ENCODE peak calls at places on chromosomes 13 and 19, in four cellular contexts. U, G, W and N are unnamed samples.

GRCh38 chr13:99416411-99417121 is 84.7 kb upstream of the TM9SF2 start:
- DNase-seq in U (no peak), W (no peak), G (no peak), N (no peak)

GRCh38 chr19:45355402-45355801 is 14.9 kb downstream of the KLC3 start:
- DNase-seq in G (no peak), U (no peak), W (no peak), N (no peak)

GRCh38 chr13:98856983-98857382 is 104.5 kb upstream of the SLC15A1 start:
- DNase-seq in U (peak), G (peak), W (peak), N (no peak)

GRCh38 chr13:112652512-112653458 is 37.1 kb upstream of the ATP11A start:
- DNase-seq in G (peak), U (no peak), W (no peak), N (no peak)

GRCh38 chr19:19115954-19116353 is 22.3 kb downstream of the TMEM161A start:
- DNase-seq in G (no peak), W (peak), U (no peak), N (no peak)

GRCh38 chr19:14432817-14433453 is at the start of gene PKN1:
- DNase-seq in W (peak), U (peak), G (no peak), N (no peak)

GRCh38 chr19:55777528-55777927 is 8.6 kb downstream of the RFPL4AL1 start:
- DNase-seq in W (no peak), G (no peak), U (no peak), N (no peak)

GRCh38 chr19:28705008-28705407 is 507.9 kb downstream of the UQCRFS1 start:
- DNase-seq in W (peak), U (no peak), G (no peak), N (peak)

GRCh38 chr13:20016649-20017364 is 58.3 kb downstream of the ZMYM2 start:
- DNase-seq in U (no peak), G (no peak), W (no peak), N (no peak)

GRCh38 chr19:40612831-40613668 is 11.9 kb downstream of the LTBP4 start:
- DNase-seq in W (peak), G (no peak), U (peak), N (no peak)

GRCh38 chr13:22154041-22154440 is 483.2 kb downstream of the FGF9 start:
- DNase-seq in W (no peak), G (no peak), U (no peak), N (no peak)

GRCh38 chr19:30254789-30255188 is 117.4 kb upstream of the ZNF536 start:
- DNase-seq in G (no peak), W (no peak), U (no peak), N (no peak)

GRCh38 chr19:39969681-39970423 is 1.1 kb upstream of the PSMC4 start:
- DNase-seq in U (no peak), G (no peak), W (no peak), N (no peak)

GRCh38 chr19:56155124-56155687 is 14.1 kb downstream of the ZNF444 start:
- DNase-seq in G (no peak), U (no peak), W (no peak), N (no peak)

GRCh38 chr19:55172741-55173140 is 6.3 kb upstream of the DNAAF3 start:
- DNase-seq in U (no peak), W (peak), G (no peak), N (no peak)

GRCh38 chr19:48868196-48868886 is at the start of gene PLEKHA4:
- DNase-seq in U (peak), W (peak), G (no peak), N (no peak)

GRCh38 chr19:16025108-16026101 is 50.9 kb upstream of the TPM4 start:
- DNase-seq in W (peak), U (no peak), G (no peak), N (peak)

GRCh38 chr19:8240274-8241229 is 31.4 kb downstream of the CERS4 start:
- DNase-seq in U (peak), G (peak), W (peak), N (peak)
- H3K4me3 ChIP-seq in U (no peak), G (peak), W (peak), N (no peak)

GRCh38 chr13:33218426-33218825 is 67.1 kb downstream of the STARD13 start:
- DNase-seq in U (no peak), W (no peak), G (no peak), N (no peak)
- TF ChIP-seq CTCF in U (no peak), W (no peak), G (no peak), N (no peak)

GRCh38 chr13:30743319-30744055 is 8.1 kb downstream of the ALOX5AP start:
- DNase-seq in G (no peak), W (peak), U (peak), N (peak)

GRCh38 chr13:30745917-30746686 is 10.8 kb downstream of the ALOX5AP start:
- DNase-seq in U (no peak), G (no peak), W (no peak), N (no peak)

GRCh38 chr13:30744056-30744684 is 8.8 kb downstream of the ALOX5AP start:
- DNase-seq in U (peak), W (no peak), G (no peak), N (no peak)

GRCh38 chr13:30742896-30743295 is 7.6 kb downstream of the ALOX5AP start:
- DNase-seq in G (no peak), W (no peak), U (no peak), N (no peak)

GRCh38 chr13:30744686-30745085 is 9.3 kb downstream of the ALOX5AP start:
- DNase-seq in G (no peak), W (no peak), U (no peak), N (no peak)
- H3K4me3 ChIP-seq in G (no peak), W (no peak), U (no peak), N (no peak)

DNA sequence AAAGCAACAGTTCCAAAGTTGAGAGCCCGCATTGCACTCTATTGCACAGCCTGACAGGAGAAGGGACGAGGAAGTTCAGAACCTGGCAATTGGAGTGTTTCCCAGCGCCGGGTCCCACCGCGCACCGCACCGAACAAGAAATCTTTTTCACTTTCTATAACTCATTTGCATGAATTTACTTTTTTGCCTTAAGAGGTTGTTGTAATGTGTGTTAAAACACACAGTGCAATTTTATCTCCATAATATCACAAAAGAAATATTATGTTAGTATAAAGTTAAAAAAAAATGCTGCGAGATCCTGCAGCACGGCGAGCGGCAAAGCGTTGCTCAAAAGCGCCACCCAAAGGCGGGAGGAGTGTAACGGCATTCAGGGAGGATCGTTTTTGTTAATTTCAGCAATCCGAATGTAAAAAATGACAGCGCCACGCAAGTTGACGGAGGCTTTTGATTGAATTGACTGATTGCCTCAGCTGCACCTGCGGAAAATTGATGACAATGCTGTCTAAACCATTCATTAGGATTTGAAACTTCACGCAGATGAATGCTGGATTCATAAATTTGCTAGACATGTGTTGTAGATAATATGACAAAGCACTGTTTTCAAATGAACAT is 303.6 kb upstream of the ZNF507 start:
- DNase-seq in G (no peak), W (peak), U (peak), N (no peak)
- TF ChIP-seq CTCF in G (peak), W (peak), U (peak), N (peak)

GRCh38 chr19:51915324-51915867 is 10.6 kb upstream of the ZNF649 start:
- DNase-seq in G (no peak), W (no peak), U (no peak), N (no peak)

GRCh38 chr19:51916167-51916566 is 11.1 kb upstream of the ZNF613 start:
- DNase-seq in G (no peak), U (no peak), W (no peak), N (no peak)

GRCh38 chr19:51921949-51922348 is 5.3 kb upstream of the ZNF613 start:
- DNase-seq in G (no peak), W (no peak), U (no peak), N (no peak)

DNA sequence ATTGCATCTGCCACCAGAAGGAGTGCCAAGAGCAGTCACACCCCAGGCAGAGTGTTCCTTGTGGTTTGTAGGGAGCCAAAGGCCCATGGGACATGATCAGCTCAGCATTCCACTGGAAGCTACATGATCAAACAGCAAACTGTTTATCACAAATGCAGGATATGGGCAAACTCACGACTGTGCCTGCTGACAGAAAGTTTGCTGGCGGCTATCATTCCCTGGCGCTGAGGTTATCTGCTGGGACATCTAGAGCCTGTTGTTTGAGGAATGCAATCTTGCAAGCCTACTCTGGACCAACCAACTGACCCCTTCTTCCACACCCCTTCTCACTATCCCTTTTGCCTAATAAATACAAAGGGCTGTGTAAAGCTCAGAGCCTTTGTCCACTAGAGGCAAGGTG is 7.7 kb upstream of the ZNF613 start:
- DNase-seq in U (no peak), G (no peak), W (no peak), N (no peak)
- H3K4me3 ChIP-seq in U (no peak), G (no peak), W (no peak), N (no peak)

DNA sequence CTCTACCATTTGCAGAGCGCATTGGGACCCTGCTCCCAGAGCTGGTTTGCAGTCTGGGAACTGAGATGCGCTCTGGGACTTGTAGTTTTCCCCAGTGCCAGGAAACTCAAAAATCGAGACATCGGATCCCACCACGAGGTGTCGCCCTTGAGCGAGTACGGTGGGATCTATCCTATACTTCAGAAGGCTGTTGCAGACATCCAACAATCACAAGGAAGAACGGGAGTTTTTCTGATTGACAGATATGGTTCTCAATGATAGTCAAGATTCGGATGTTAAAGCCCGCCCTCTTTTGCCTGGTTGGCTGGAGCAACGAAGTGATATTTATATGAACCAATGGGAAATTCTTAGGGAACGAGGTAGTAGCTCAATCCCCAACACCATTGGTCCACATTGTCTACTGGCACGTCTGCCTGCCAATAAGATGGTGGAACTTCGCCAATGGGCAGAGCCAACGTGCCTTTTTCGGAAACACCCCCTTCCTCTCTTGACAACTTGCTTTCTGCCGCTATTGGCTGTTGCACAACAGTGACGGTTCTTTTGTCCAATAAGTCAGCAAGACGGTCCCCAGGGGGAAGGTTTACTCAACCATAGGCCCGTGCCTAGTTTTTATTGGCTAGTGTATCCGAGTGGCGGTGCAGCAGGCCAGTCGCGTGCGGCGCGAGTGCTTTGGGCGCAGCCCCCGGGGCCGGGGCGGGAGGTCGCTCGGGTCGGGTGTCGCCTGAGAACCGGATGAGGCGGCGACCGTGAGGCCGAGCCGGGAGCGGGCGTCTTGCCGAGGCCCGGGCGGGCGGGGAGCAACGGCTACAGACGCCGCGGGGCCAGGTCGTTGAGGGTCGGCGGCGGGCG is at the start of gene DNM2:
- DNase-seq in G (peak), U (peak), W (peak), N (peak)
- TF ChIP-seq CTCF in G (peak), U (peak), W (peak), N (peak)

DNA sequence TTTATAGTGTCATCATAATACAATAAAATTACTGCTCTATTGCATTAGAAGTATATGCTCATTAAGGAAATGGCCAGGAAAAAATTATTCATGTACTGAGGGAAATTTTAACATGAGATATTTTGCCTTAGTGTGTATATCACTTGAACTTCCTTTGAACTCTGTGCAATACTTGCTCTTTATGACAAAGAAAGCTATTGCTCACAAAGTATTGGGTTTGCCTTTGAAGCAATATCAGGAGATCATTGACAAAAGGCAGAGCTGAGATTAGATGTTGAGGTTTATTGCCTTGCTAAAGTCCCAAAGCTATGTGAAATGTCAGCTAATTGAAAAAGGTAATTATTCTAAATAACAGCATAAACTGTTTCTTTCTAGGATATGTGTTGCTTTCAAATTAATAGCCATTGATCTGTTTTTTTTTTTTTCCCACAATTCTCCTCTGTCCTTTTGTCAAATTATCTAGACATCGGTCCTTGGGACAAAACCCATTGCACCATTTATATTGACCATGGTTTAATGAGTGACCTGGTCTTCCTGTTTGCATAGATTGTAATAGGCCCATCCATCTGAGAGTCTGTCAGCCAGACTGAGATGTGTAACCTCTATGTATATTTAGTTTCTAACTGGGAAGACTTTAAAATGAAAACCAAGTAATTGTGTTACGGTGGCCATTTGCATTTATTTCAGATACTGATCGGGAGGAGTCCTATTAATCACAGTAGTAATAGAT is 752.7 kb upstream of the GPC6 start:
- DNase-seq in W (no peak), U (no peak), G (no peak), N (no peak)
- H3K4me3 ChIP-seq in W (no peak), U (no peak), G (no peak), N (no peak)

GRCh38 chr13:25868483-25868882 is 183.3 kb downstream of the SHISA2 start:
- DNase-seq in W (no peak), G (no peak), U (no peak), N (no peak)

GRCh38 chr13:25862156-25862555 is 189.7 kb downstream of the SHISA2 start:
- DNase-seq in W (no peak), U (no peak), G (no peak), N (no peak)

GRCh38 chr13:25864936-25865335 is 186.9 kb downstream of the SHISA2 start:
- DNase-seq in U (no peak), G (no peak), W (no peak), N (no peak)

GRCh38 chr13:25864116-25864515 is 187.7 kb downstream of the SHISA2 start:
- DNase-seq in U (no peak), G (no peak), W (no peak), N (no peak)

GRCh38 chr13:25865391-25865790 is 186.4 kb downstream of the SHISA2 start:
- DNase-seq in G (no peak), W (no peak), U (no peak), N (no peak)
- TF ChIP-seq CTCF in G (no peak), W (no peak), U (no peak), N (no peak)